ENCODE peak calls at places on chromosomes 2 and 18, in four cellular contexts. Q is GM23338, F is cardiac muscle cell, T is mammary epithelial cell. Y is an unnamed sample.

GRCh38 chr2:67346718-67347407 is 50.3 kb upstream of the ETAA1 start:
- DNase-seq in F (no peak), Q (no peak), T (peak; percentile 75), Y (peak; percentile 42)

GRCh38 chr2:143357956-143358355 is 228.7 kb downstream of the ARHGAP15 start:
- DNase-seq in Q (no peak), F (no peak), T (no peak), Y (no peak)

GRCh38 chr2:240163056-240163714 is 22.7 kb upstream of the OTOS start:
- DNase-seq in Q (no peak), F (no peak), T (no peak), Y (no peak)

GRCh38 chr2:39778233-39778632 is 825 bp downstream of the THUMPD2 start:
- DNase-seq in Q (no peak), T (no peak), F (no peak), Y (no peak)

GRCh38 chr2:241315879-241316700 is at the start of gene SEPTIN2:
- DNase-seq in T (peak; percentile 73), F (no peak), Q (peak; percentile 69), Y (no peak)

GRCh38 chr18:49591775-49592174 is 29.9 kb downstream of the LIPG start:
- DNase-seq in Q (no peak), F (no peak), T (no peak), Y (no peak)

GRCh38 chr2:189147361-189147760 is 32.2 kb downstream of the COL5A2 start:
- DNase-seq in T (peak; percentile 46), F (no peak), Q (no peak), Y (no peak)

GRCh38 chr2:233620204-233620603 is 2.8 kb downstream of the UGT1A8 start:
- DNase-seq in Q (no peak), T (no peak), F (no peak), Y (no peak)

GRCh38 chr2:28084564-28084963 is 194.0 kb downstream of the BABAM2 start:
- DNase-seq in F (peak; percentile 56), Q (no peak), T (no peak), Y (no peak)

GRCh38 chr2:176817061-176817565 is 395.5 kb upstream of the HNRNPA3 start:
- DNase-seq in Q (peak; percentile 60), F (no peak), T (no peak), Y (no peak)

GRCh38 chr18:40407913-40408312 is 1547.1 kb upstream of the PIK3C3 start:
- DNase-seq in Q (no peak), F (peak; percentile 39), T (no peak), Y (peak; percentile 40)

GRCh38 chr2:173028671-173029070 is 47.0 kb upstream of the MAP3K20 start:
- DNase-seq in T (no peak), Q (no peak), F (no peak), Y (no peak)

GRCh38 chr2:173028141-173028540 is 47.5 kb upstream of the MAP3K20 start:
- DNase-seq in T (no peak), Q (no peak), F (no peak), Y (no peak)

GRCh38 chr2:173021939-173022371 is 53.7 kb upstream of the MAP3K20 start:
- DNase-seq in F (peak; percentile 46), Q (peak; percentile 35), T (peak; percentile 41), Y (no peak)

GRCh38 chr2:173027181-173028128 is 48.2 kb upstream of the MAP3K20 start:
- DNase-seq in Q (peak; percentile 97), T (peak; percentile 73), F (peak; percentile 94), Y (no peak)

GRCh38 chr2:173023718-173024117 is 51.9 kb upstream of the MAP3K20 start:
- DNase-seq in T (no peak), Q (no peak), F (no peak), Y (no peak)
- TF ChIP-seq CTCF in T (no peak), Q (peak; percentile 21), F (no peak), Y (no peak)

GRCh38 chr2:172429351-172429968 is 2.1 kb downstream of the ITGA6 start:
- DNase-seq in F (peak; percentile 30), Q (no peak), T (peak; percentile 58), Y (no peak)
- H3K4me3 ChIP-seq in F (peak overlapping the region; percentile 72), Q (peak overlapping the region; percentile 95), T (peak overlapping the region; percentile 87), Y (peak overlapping the region; percentile 23)

GRCh38 chr2:158464426-158465281 is 7.9 kb downstream of the PKP4 start:
- DNase-seq in F (peak; percentile 35), T (no peak), Q (peak; percentile 62), Y (no peak)
- TF ChIP-seq CTCF in F (peak; percentile 58), T (peak; percentile 72), Q (peak; percentile 51), Y (peak; percentile 19)

GRCh38 chr2:11494310-11494709 is 28.3 kb upstream of the E2F6 start:
- DNase-seq in T (no peak), Q (no peak), F (no peak), Y (no peak)
- H3K4me3 ChIP-seq in T (no peak overlapping the region), Q (no peak overlapping the region), F (no peak overlapping the region), Y (no peak overlapping the region)

GRCh38 chr2:236554629-236555282 is 14.9 kb upstream of the ACKR3 start:
- DNase-seq in T (no peak), Q (no peak), F (no peak), Y (no peak)
- TF ChIP-seq CTCF in T (no peak), Q (no peak), F (no peak), Y (no peak)

GRCh38 chr2:85485815-85486214 is 53.2 kb upstream of the MAT2A start:
- DNase-seq in Q (no peak), F (peak; percentile 42), T (no peak), Y (no peak)

GRCh38 chr2:85496481-85496880 is 42.5 kb upstream of the MAT2A start:
- DNase-seq in Q (no peak), F (no peak), T (no peak), Y (no peak)

GRCh38 chr2:85490861-85491763 is 47.9 kb upstream of the MAT2A start:
- DNase-seq in F (no peak), T (no peak), Q (no peak), Y (no peak)
- H3K4me3 ChIP-seq in F (no peak overlapping the region), T (no peak overlapping the region), Q (no peak overlapping the region), Y (no peak overlapping the region)

GRCh38 chr2:152556506-152556905 is 160.8 kb downstream of the PRPF40A start:
- DNase-seq in Q (no peak), F (no peak), T (no peak), Y (no peak)

GRCh38 chr2:152557273-152557879 is 159.9 kb downstream of the PRPF40A start:
- DNase-seq in T (no peak), Q (no peak), F (no peak), Y (no peak)

GRCh38 chr2:152552868-152553267 is 164.4 kb downstream of the PRPF40A start:
- DNase-seq in T (no peak), F (no peak), Q (no peak), Y (no peak)

GRCh38 chr2:152553518-152553917 is 163.7 kb downstream of the PRPF40A start:
- DNase-seq in T (no peak), Q (no peak), F (no peak), Y (no peak)

DNA sequence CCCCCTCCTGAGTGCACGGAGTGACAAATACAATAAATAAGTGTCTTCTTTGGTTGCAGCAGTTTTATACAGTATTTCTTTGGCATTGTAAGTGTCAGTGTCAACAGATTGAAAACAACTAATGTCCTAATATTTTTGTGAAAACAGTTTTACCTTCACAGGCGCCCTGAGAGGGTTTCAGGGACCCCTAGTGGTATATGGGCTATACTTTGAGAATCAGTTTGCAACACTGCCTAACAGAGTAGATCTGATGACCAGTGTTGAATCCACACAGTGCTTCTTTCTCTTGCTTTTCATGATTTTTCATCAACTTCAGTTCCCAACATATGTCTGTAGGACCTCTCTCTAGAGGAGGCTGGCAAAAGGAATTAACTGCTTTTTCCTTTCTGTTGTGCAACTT is 162.2 kb downstream of the PRPF40A start:
- DNase-seq in T (no peak), F (peak; percentile 40), Q (peak; percentile 52), Y (no peak)
- TF ChIP-seq CTCF in T (no peak), F (peak; percentile 54), Q (peak; percentile 65), Y (peak; percentile 12)

DNA sequence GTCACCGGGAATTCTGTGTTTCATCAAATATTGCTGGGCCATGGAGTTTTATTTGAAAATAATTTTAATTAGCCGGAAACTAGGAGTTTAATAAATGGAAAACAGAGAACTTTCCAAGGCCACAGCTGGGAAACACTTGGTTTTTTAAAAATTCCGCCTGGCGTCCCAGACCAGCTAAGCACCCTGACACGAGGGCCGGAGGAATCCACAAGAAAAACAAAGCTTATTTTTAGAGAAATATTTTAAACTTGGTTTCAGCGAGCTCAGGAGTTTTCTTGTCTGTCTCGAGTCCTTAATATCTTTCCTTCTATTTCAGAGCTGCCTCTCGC is 8.2 kb downstream of the ZFP36L2 start:
- DNase-seq in F (no peak), Q (no peak), T (no peak), Y (no peak)
- H3K4me3 ChIP-seq in F (peak overlapping the region; percentile 15), Q (peak overlapping the region; percentile 97), T (no peak overlapping the region), Y (no peak overlapping the region)

DNA sequence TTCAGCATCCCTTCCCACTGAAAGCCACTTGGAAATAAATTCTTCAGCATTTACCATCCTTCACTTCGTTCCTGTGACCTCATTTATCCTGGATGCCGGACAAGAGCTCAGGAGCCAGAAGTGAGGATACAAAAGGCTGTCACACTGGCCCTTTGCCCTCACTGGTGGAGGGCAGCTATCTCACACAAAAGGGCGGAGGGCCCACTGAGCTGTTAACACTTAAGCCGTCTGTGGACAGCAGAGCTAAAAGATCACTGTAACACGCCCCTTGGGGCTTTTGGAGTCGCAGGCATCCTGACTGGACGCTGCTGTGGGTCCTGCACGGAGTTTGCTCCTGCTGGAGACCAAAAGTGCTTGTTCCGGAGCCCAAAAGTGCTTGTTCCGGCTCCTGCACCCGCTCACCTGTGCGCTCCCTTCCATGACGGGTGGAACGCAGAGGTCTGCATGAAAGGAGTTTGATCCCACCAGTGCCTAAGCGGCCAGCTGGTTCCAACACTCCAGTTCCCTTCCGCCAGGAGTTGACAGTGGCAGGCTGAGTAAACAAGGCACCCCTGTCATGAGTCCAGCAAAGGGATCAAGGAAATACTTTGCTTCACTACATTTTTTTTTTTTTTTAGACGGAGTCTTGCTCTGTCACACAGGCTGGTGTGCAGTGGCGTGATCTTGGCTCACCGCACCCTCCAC is 572.0 kb upstream of the LINC00305 start:
- DNase-seq in F (no peak), Q (no peak), T (no peak), Y (no peak)
- TF ChIP-seq CTCF in F (no peak), Q (no peak), T (no peak), Y (no peak)

GRCh38 chr2:231708050-231708772 is at the start of gene PTMA:
- DNase-seq in T (peak; percentile 99), F (peak; percentile 100), Q (peak; percentile 99), Y (peak; percentile 96)

GRCh38 chr2:231708773-231709635 is 679 bp downstream of the PTMA start:
- DNase-seq in Q (no peak), T (peak; percentile 44), F (peak; percentile 44), Y (no peak)

GRCh38 chr2:231709636-231709980 is 1.3 kb downstream of the PTMA start:
- DNase-seq in Q (no peak), F (peak; percentile 29), T (peak; percentile 36), Y (no peak)

GRCh38 chr2:231706731-231707624 is 1.3 kb upstream of the PTMA start:
- DNase-seq in T (peak; percentile 98), Q (peak; percentile 99), F (peak; percentile 99), Y (peak; percentile 90)

DNA sequence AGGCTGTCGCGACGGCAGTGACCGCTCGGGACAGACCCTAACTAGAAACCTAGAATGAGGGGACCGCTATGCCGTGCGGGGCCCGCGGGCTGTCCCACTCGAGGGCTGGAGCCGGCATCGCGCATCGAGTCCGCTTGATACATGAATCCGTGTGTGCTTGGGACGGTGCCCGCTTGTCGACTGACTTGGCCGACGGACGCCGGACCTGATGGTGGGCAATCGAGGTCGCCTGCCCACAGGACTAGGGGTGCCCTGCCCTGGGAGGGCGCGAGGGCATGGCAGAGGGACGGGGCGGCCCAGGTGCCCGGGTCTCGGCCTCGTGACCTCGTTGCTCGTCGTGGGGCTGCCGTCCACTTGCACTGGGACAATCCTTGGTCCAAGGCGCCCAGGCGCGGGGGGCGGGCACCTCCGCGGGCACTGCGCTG is 688 bp upstream of the PTMA start:
- DNase-seq in Q (no peak), T (peak; percentile 55), F (peak; percentile 71), Y (no peak)
- H3K4me3 ChIP-seq in Q (peak overlapping the region; percentile 88), T (peak overlapping the region; percentile 59), F (peak overlapping the region; percentile 26), Y (peak overlapping the region; percentile 55)